ENCODE peak calls at places on chromosome 6, in seven cellular contexts. A is ascending aorta, W is A549, D is hepatocyte, Z is upper lobe of left lung, Y is sigmoid colon, F is psoas muscle. U is an unnamed sample.

GRCh38 chr6:89369009-89369408 is 16.5 kb upstream of the UBE2J1 start:
- DNase-seq in Y (peak), A (no peak), W (peak), F (peak), D (peak), Z (peak), U (no peak)

GRCh38 chr6:166402582-166403277 is 20.0 kb upstream of the MPC1 start:
- DNase-seq in D (no peak), F (no peak), Z (no peak), W (no peak), A (no peak), Y (no peak), U (no peak)

GRCh38 chr6:90859612-90860011 is 272.7 kb upstream of the MAP3K7 start:
- DNase-seq in Z (no peak), Y (no peak), W (peak), F (no peak), A (no peak), D (no peak), U (no peak)

GRCh38 chr6:104887350-104887749 is 27.6 kb upstream of the HACE1 start:
- DNase-seq in Z (no peak), Y (no peak), W (peak), A (no peak), D (peak), F (no peak), U (no peak)

GRCh38 chr6:149906405-149906804 is 8.5 kb upstream of the RAET1E start:
- DNase-seq in Z (no peak), D (no peak), A (no peak), F (no peak), Y (no peak), W (no peak), U (no peak)

GRCh38 chr6:26054937-26055669 is 32.1 kb upstream of the HFE start:
- DNase-seq in A (peak), F (peak), Y (peak), W (peak), Z (peak), D (peak), U (peak)

GRCh38 chr6:138454976-138455706 is 44.2 kb downstream of the NHSL1 start:
- DNase-seq in W (peak), Z (peak), A (no peak), F (no peak), D (no peak), Y (no peak), U (no peak)

GRCh38 chr6:5510331-5510730 is 249.0 kb downstream of the FARS2 start:
- DNase-seq in Y (no peak), W (no peak), A (no peak), F (no peak), Z (no peak), D (no peak), U (no peak)

GRCh38 chr6:137911675-137912158 is 44.7 kb downstream of the TNFAIP3 start:
- DNase-seq in A (no peak), W (no peak), Y (no peak), Z (no peak), F (no peak), D (no peak), U (no peak)

GRCh38 chr6:108581237-108581931 is 20.7 kb downstream of the FOXO3 start:
- DNase-seq in A (no peak), Y (peak), Z (peak), F (peak), D (peak), W (no peak), U (no peak)

GRCh38 chr6:35707714-35708407 is 19.1 kb upstream of the FKBP5 start:
- DNase-seq in Y (peak), D (no peak), W (no peak), A (no peak), Z (no peak), F (no peak), U (no peak)

GRCh38 chr6:42915737-42916136 is at the start of gene PTCRA:
- DNase-seq in Y (no peak), Z (no peak), F (no peak), D (no peak), W (no peak), A (no peak), U (no peak)

GRCh38 chr6:782141-782540 is 89.2 kb upstream of the EXOC2 start:
- DNase-seq in W (no peak), Z (no peak), F (no peak), Y (no peak), A (no peak), D (no peak), U (no peak)

GRCh38 chr6:38943964-38944363 is 104.6 kb upstream of the GLP1R start:
- DNase-seq in Z (no peak), W (peak), D (no peak), A (no peak), Y (no peak), F (no peak), U (no peak)

GRCh38 chr6:18216411-18216810 is 47.9 kb downstream of the DEK start:
- DNase-seq in Z (no peak), D (no peak), A (no peak), Y (no peak), W (no peak), F (no peak), U (no peak)

GRCh38 chr6:39137235-39137634 is 22.2 kb upstream of the SAYSD1 start:
- DNase-seq in F (no peak), Y (no peak), W (peak), A (no peak), D (peak), Z (no peak), U (peak)

GRCh38 chr6:80449756-80450155 is 343.3 kb downstream of the BCKDHB start:
- DNase-seq in F (no peak), A (no peak), D (no peak), W (no peak), Y (no peak), Z (no peak), U (no peak)

GRCh38 chr6:42791706-42792320 is 10.0 kb downstream of the BICRAL start:
- DNase-seq in D (no peak), W (no peak), Y (no peak), F (no peak), Z (no peak), A (no peak), U (no peak)

GRCh38 chr6:83707829-83708545 is 914 bp downstream of the SNAP91 start:
- DNase-seq in Y (peak), A (no peak), D (peak), Z (no peak), F (no peak), W (no peak), U (no peak)

GRCh38 chr6:34225551-34225950 is 11.1 kb upstream of the HMGA1 start:
- DNase-seq in W (no peak), D (no peak), A (no peak), Y (no peak), F (peak), Z (no peak), U (no peak)

GRCh38 chr6:169830876-169831275 is 79.5 kb downstream of the ERMARD start:
- DNase-seq in Y (no peak), A (no peak), Z (no peak), D (no peak), W (no peak), F (no peak), U (no peak)

GRCh38 chr6:26270903-26271639 is 93.9 kb upstream of the BTN3A2 start:
- DNase-seq in F (peak), Y (peak), W (no peak), Z (peak), A (no peak), D (peak), U (no peak)

GRCh38 chr6:45473121-45473967 is 95.6 kb upstream of the SUPT3H start:
- DNase-seq in Z (peak), Y (no peak), D (peak), F (no peak), A (no peak), W (no peak), U (no peak)

GRCh38 chr6:12653396-12653910 is 63.1 kb upstream of the PHACTR1 start:
- DNase-seq in Z (no peak), A (no peak), W (no peak), F (no peak), Y (no peak), D (no peak), U (no peak)

GRCh38 chr6:44249082-44249748 is 2.3 kb downstream of the HSP90AB1 start:
- DNase-seq in D (no peak), A (no peak), Y (no peak), F (peak), Z (no peak), W (no peak), U (no peak)
- H3K4me3 ChIP-seq in D (peak), A (peak), Y (no peak), F (peak), Z (no peak), W (peak), U (peak)

DNA sequence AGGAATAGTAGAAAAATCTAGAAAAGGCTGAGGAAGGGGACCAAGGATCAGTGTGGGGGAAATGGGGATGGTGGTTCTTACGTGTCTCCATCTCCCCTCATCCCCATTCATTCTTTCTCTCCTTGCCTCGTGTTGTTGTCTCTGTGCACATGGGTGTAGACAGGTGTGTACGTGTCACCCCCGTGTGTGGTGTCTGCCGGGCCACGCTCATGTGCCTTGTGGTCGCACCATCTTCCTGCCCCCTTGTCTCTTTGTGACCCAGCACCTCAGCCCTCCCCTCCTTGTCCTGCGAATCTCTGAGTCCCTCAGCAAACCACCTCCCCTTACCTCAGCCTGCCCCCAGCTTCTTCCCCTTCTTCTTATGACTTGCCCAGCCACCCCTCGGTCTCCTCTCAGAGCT is 39.4 kb downstream of the FOXP4 start:
- DNase-seq in W (no peak), Y (no peak), F (no peak), A (no peak), Z (no peak), D (no peak), U (no peak)
- H3K27ac ChIP-seq in W (no peak), Y (no peak), F (no peak), A (no peak), Z (no peak), D (peak), U (no peak)

GRCh38 chr6:167686204-167686893 is 140.4 kb upstream of the AFDN start:
- DNase-seq in Z (no peak), A (no peak), Y (no peak), F (no peak), D (no peak), W (no peak), U (no peak)
- H3K4me3 ChIP-seq in Z (no peak), A (no peak), Y (no peak), F (no peak), D (no peak), W (no peak), U (no peak)

GRCh38 chr6:63351995-63352586 is 32.3 kb upstream of the LGSN start:
- DNase-seq in Y (no peak), D (peak), Z (no peak), W (peak), A (no peak), F (no peak), U (no peak)

GRCh38 chr6:63346217-63346834 is 26.5 kb upstream of the LGSN start:
- DNase-seq in Z (no peak), A (no peak), W (no peak), D (no peak), F (no peak), Y (no peak), U (no peak)

GRCh38 chr6:63348836-63349235 is 29.1 kb upstream of the LGSN start:
- DNase-seq in Z (no peak), F (no peak), A (no peak), D (no peak), Y (no peak), W (no peak), U (no peak)

GRCh38 chr6:63347599-63347998 is 27.8 kb upstream of the LGSN start:
- DNase-seq in F (no peak), Y (no peak), W (peak), D (peak), A (no peak), Z (no peak), U (peak)

GRCh38 chr6:63349401-63349800 is 29.6 kb upstream of the LGSN start:
- DNase-seq in D (no peak), F (no peak), A (no peak), Y (no peak), W (no peak), Z (no peak), U (no peak)
- H3K27ac ChIP-seq in D (peak), F (no peak), A (no peak), Y (no peak), W (no peak), Z (no peak), U (no peak)

GRCh38 chr6:116764557-116764960 is 960 bp downstream of the FAM162B start:
- DNase-seq in W (no peak), Y (no peak), F (peak), D (peak), Z (no peak), A (no peak), U (no peak)
- H3K4me3 ChIP-seq in W (no peak), Y (peak), F (peak), D (peak), Z (peak), A (peak), U (peak)

DNA sequence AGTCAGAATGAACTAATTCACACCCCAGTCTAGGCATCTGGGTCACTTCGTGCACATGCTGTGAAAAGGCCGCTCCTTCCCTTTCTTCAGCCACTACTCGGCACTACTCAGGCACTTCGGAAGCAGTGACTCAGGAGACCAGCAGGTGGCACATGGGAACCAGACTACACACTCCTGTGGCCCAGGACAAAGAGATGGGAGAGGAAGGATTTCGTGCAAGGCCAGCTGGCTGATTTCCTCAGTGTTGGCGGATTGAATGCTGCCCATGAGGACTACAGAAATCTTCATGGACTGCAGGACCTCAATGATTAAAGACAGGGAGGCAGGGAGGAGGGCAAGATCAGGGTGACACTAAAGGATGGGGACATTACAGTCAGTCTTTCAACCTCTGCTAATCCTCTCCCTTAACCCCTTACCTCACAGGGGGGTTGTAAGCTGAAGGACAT is 117.8 kb upstream of the SPACA1 start:
- DNase-seq in F (peak), A (peak), D (peak), Y (peak), Z (peak), W (peak), U (peak)
- H3K27ac ChIP-seq in F (no peak), A (no peak), D (no peak), Y (no peak), Z (no peak), W (peak), U (no peak)

DNA sequence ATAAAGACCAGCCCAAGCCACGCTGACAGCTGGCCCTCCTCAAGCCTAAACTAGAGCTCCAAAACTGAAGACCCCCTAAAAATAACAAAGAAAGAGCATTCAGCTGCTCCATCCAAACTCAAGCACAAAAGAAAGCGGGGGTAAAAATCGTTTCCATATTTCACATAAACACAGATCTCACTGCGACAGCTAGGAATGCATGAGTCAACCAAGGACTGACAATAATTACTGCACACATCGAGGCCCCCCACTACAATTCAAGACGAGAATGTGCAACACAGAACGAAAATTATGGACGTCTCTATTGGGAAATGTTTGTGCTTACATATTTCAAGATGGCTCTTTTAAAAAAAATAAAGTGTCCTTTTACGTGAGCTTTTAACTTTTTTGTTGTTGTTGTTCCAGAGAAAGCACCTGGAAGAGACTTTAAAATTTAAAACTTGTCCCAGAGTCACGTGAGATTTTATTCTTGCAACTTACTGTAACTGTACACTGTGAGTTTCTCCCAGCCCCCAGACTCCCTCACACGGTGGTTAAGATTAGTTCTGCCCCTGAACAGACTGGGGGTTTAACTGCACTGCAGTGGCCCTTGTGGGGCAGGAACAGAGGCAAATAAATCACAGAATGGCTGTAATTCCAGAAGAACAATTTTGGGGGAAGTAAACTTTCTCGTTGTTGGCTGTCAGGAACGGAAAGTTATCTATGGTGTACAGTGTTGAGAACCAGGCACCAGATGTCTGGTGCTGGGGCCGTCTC is 30.9 kb downstream of the CNKSR3 start:
- DNase-seq in Y (no peak), D (no peak), F (no peak), W (no peak), A (no peak), Z (no peak), U (no peak)
- H3K4me3 ChIP-seq in Y (peak), D (no peak), F (no peak), W (no peak), A (peak), Z (no peak), U (no peak)

GRCh38 chr6:3621411-3621810 is 130.1 kb downstream of the PXDC1 start:
- DNase-seq in A (no peak), W (no peak), D (no peak), Z (no peak), F (no peak), Y (no peak), U (no peak)
- H3K27ac ChIP-seq in A (no peak), W (no peak), D (no peak), Z (no peak), F (no peak), Y (no peak), U (no peak)